ENCODE peak calls at places on chromosome 7, in ten cellular contexts. One of them, this sample, is unnamed.

GRCh38 chr7:25854608-25855497 is 297.1 kb upstream of the NFE2L3 start:
- DNase-seq in activated effector memory CD4-positive, alpha-beta T cell treated with Interleukin-2 at 50 U/mL for 16 hours: no peak
- DNase-seq in Daoy: peak
- DNase-seq in NCI-H1092: peak
- DNase-seq in NCI-H2081: peak
- DNase-seq in tibial artery: peak
- DNase-seq in stimulated activated CD8-positive, alpha-beta memory T cell treated with anti-CD3 and anti-CD28 coated beads, Interleukin-15, amount 100 ng/mL, for 1 hour: no peak
- DNase-seq in CD8-positive, alpha-beta memory T cell: no peak
- DNase-seq in ELR: peak
- DNase-seq in GM13977: peak
- DNase-seq in this sample: peak

GRCh38 chr7:50342616-50343114 is 38.1 kb downstream of the IKZF1 start:
- DNase-seq in CD8-positive, alpha-beta memory T cell: peak
- DNase-seq in ELR: no peak
- DNase-seq in activated effector memory CD4-positive, alpha-beta T cell treated with Interleukin-2 at 50 U/mL for 16 hours: no peak
- DNase-seq in NCI-H1092: no peak
- DNase-seq in NCI-H2081: no peak
- DNase-seq in Daoy: peak
- DNase-seq in GM13977: no peak
- DNase-seq in tibial artery: no peak
- DNase-seq in stimulated activated CD8-positive, alpha-beta memory T cell treated with anti-CD3 and anti-CD28 coated beads, Interleukin-15, amount 100 ng/mL, for 1 hour: no peak
- DNase-seq in this sample: no peak

GRCh38 chr7:131265227-131265626 is 62.4 kb upstream of the MKLN1 start:
- DNase-seq in tibial artery: no peak
- DNase-seq in NCI-H1092: no peak
- DNase-seq in activated effector memory CD4-positive, alpha-beta T cell treated with Interleukin-2 at 50 U/mL for 16 hours: no peak
- DNase-seq in ELR: no peak
- DNase-seq in NCI-H2081: no peak
- DNase-seq in CD8-positive, alpha-beta memory T cell: no peak
- DNase-seq in GM13977: no peak
- DNase-seq in Daoy: no peak
- DNase-seq in stimulated activated CD8-positive, alpha-beta memory T cell treated with anti-CD3 and anti-CD28 coated beads, Interleukin-15, amount 100 ng/mL, for 1 hour: no peak
- DNase-seq in this sample: no peak

GRCh38 chr7:36072620-36073019 is 80.4 kb upstream of the EEPD1 start:
- DNase-seq in NCI-H1092: no peak
- DNase-seq in CD8-positive, alpha-beta memory T cell: no peak
- DNase-seq in activated effector memory CD4-positive, alpha-beta T cell treated with Interleukin-2 at 50 U/mL for 16 hours: no peak
- DNase-seq in Daoy: no peak
- DNase-seq in stimulated activated CD8-positive, alpha-beta memory T cell treated with anti-CD3 and anti-CD28 coated beads, Interleukin-15, amount 100 ng/mL, for 1 hour: no peak
- DNase-seq in tibial artery: no peak
- DNase-seq in ELR: no peak
- DNase-seq in GM13977: no peak
- DNase-seq in NCI-H2081: no peak
- DNase-seq in this sample: no peak

GRCh38 chr7:33757563-33758165 is 147.7 kb upstream of the BMPER start:
- DNase-seq in ELR: peak
- DNase-seq in NCI-H1092: peak
- DNase-seq in Daoy: peak
- DNase-seq in CD8-positive, alpha-beta memory T cell: no peak
- DNase-seq in GM13977: peak
- DNase-seq in tibial artery: no peak
- DNase-seq in stimulated activated CD8-positive, alpha-beta memory T cell treated with anti-CD3 and anti-CD28 coated beads, Interleukin-15, amount 100 ng/mL, for 1 hour: no peak
- DNase-seq in activated effector memory CD4-positive, alpha-beta T cell treated with Interleukin-2 at 50 U/mL for 16 hours: no peak
- DNase-seq in NCI-H2081: peak
- DNase-seq in this sample: peak

GRCh38 chr7:116239434-116239833 is 29.1 kb downstream of the TES start:
- DNase-seq in stimulated activated CD8-positive, alpha-beta memory T cell treated with anti-CD3 and anti-CD28 coated beads, Interleukin-15, amount 100 ng/mL, for 1 hour: no peak
- DNase-seq in ELR: no peak
- DNase-seq in NCI-H2081: no peak
- DNase-seq in CD8-positive, alpha-beta memory T cell: no peak
- DNase-seq in NCI-H1092: no peak
- DNase-seq in tibial artery: no peak
- DNase-seq in Daoy: no peak
- DNase-seq in GM13977: no peak
- DNase-seq in activated effector memory CD4-positive, alpha-beta T cell treated with Interleukin-2 at 50 U/mL for 16 hours: no peak
- DNase-seq in this sample: no peak

GRCh38 chr7:143975617-143976016 is 21.0 kb downstream of the OR2F1 start:
- DNase-seq in GM13977: no peak
- DNase-seq in Daoy: no peak
- DNase-seq in CD8-positive, alpha-beta memory T cell: no peak
- DNase-seq in ELR: peak
- DNase-seq in tibial artery: no peak
- DNase-seq in NCI-H1092: no peak
- DNase-seq in stimulated activated CD8-positive, alpha-beta memory T cell treated with anti-CD3 and anti-CD28 coated beads, Interleukin-15, amount 100 ng/mL, for 1 hour: no peak
- DNase-seq in activated effector memory CD4-positive, alpha-beta T cell treated with Interleukin-2 at 50 U/mL for 16 hours: no peak
- DNase-seq in NCI-H2081: no peak
- DNase-seq in this sample: no peak

GRCh38 chr7:50335795-50336754 is 31.6 kb downstream of the IKZF1 start:
- DNase-seq in stimulated activated CD8-positive, alpha-beta memory T cell treated with anti-CD3 and anti-CD28 coated beads, Interleukin-15, amount 100 ng/mL, for 1 hour: peak
- DNase-seq in NCI-H1092: no peak
- DNase-seq in tibial artery: no peak
- DNase-seq in CD8-positive, alpha-beta memory T cell: peak
- DNase-seq in GM13977: no peak
- DNase-seq in activated effector memory CD4-positive, alpha-beta T cell treated with Interleukin-2 at 50 U/mL for 16 hours: peak
- DNase-seq in ELR: no peak
- DNase-seq in NCI-H2081: no peak
- DNase-seq in Daoy: peak
- DNase-seq in this sample: no peak

GRCh38 chr7:73770002-73770859 is at the start of gene CLDN3:
- DNase-seq in ELR: peak
- DNase-seq in Daoy: peak
- DNase-seq in CD8-positive, alpha-beta memory T cell: no peak
- DNase-seq in NCI-H1092: peak
- DNase-seq in tibial artery: no peak
- DNase-seq in activated effector memory CD4-positive, alpha-beta T cell treated with Interleukin-2 at 50 U/mL for 16 hours: no peak
- DNase-seq in stimulated activated CD8-positive, alpha-beta memory T cell treated with anti-CD3 and anti-CD28 coated beads, Interleukin-15, amount 100 ng/mL, for 1 hour: no peak
- DNase-seq in NCI-H2081: peak
- DNase-seq in GM13977: peak
- DNase-seq in this sample: peak

GRCh38 chr7:128916643-128916915 is 6.1 kb upstream of the KCP start:
- DNase-seq in ELR: no peak
- DNase-seq in stimulated activated CD8-positive, alpha-beta memory T cell treated with anti-CD3 and anti-CD28 coated beads, Interleukin-15, amount 100 ng/mL, for 1 hour: no peak
- DNase-seq in tibial artery: no peak
- DNase-seq in CD8-positive, alpha-beta memory T cell: no peak
- DNase-seq in NCI-H2081: no peak
- DNase-seq in activated effector memory CD4-positive, alpha-beta T cell treated with Interleukin-2 at 50 U/mL for 16 hours: no peak
- DNase-seq in GM13977: no peak
- DNase-seq in NCI-H1092: no peak
- DNase-seq in Daoy: no peak
- DNase-seq in this sample: no peak

GRCh38 chr7:37128644-37129043 is 320.0 kb downstream of the ELMO1 start:
- DNase-seq in tibial artery: no peak
- DNase-seq in NCI-H1092: no peak
- DNase-seq in NCI-H2081: peak
- DNase-seq in ELR: no peak
- DNase-seq in Daoy: no peak
- DNase-seq in activated effector memory CD4-positive, alpha-beta T cell treated with Interleukin-2 at 50 U/mL for 16 hours: no peak
- DNase-seq in GM13977: no peak
- DNase-seq in stimulated activated CD8-positive, alpha-beta memory T cell treated with anti-CD3 and anti-CD28 coated beads, Interleukin-15, amount 100 ng/mL, for 1 hour: no peak
- DNase-seq in CD8-positive, alpha-beta memory T cell: no peak
- DNase-seq in this sample: no peak

GRCh38 chr7:151987748-151988529 is 31.7 kb downstream of the GALNTL5 start:
- DNase-seq in stimulated activated CD8-positive, alpha-beta memory T cell treated with anti-CD3 and anti-CD28 coated beads, Interleukin-15, amount 100 ng/mL, for 1 hour: no peak
- DNase-seq in ELR: peak
- DNase-seq in NCI-H1092: no peak
- DNase-seq in GM13977: no peak
- DNase-seq in tibial artery: no peak
- DNase-seq in activated effector memory CD4-positive, alpha-beta T cell treated with Interleukin-2 at 50 U/mL for 16 hours: no peak
- DNase-seq in CD8-positive, alpha-beta memory T cell: no peak
- DNase-seq in NCI-H2081: no peak
- DNase-seq in Daoy: peak
- DNase-seq in this sample: no peak

GRCh38 chr7:137930616-137931015 is 71.3 kb downstream of the CREB3L2 start:
- DNase-seq in Daoy: peak
- DNase-seq in tibial artery: no peak
- DNase-seq in GM13977: no peak
- DNase-seq in ELR: peak
- DNase-seq in CD8-positive, alpha-beta memory T cell: no peak
- DNase-seq in activated effector memory CD4-positive, alpha-beta T cell treated with Interleukin-2 at 50 U/mL for 16 hours: no peak
- DNase-seq in NCI-H1092: no peak
- DNase-seq in stimulated activated CD8-positive, alpha-beta memory T cell treated with anti-CD3 and anti-CD28 coated beads, Interleukin-15, amount 100 ng/mL, for 1 hour: no peak
- DNase-seq in NCI-H2081: no peak
- DNase-seq in this sample: no peak

GRCh38 chr7:129865093-129865931 is 87.4 kb downstream of the UBE2H start:
- DNase-seq in GM13977: no peak
- DNase-seq in ELR: no peak
- DNase-seq in tibial artery: no peak
- DNase-seq in NCI-H2081: no peak
- DNase-seq in CD8-positive, alpha-beta memory T cell: no peak
- DNase-seq in Daoy: no peak
- DNase-seq in stimulated activated CD8-positive, alpha-beta memory T cell treated with anti-CD3 and anti-CD28 coated beads, Interleukin-15, amount 100 ng/mL, for 1 hour: no peak
- DNase-seq in NCI-H1092: no peak
- DNase-seq in activated effector memory CD4-positive, alpha-beta T cell treated with Interleukin-2 at 50 U/mL for 16 hours: no peak
- DNase-seq in this sample: no peak

GRCh38 chr7:38248069-38248567 is 25.3 kb downstream of the TARP start:
- DNase-seq in GM13977: no peak
- DNase-seq in NCI-H2081: no peak
- DNase-seq in Daoy: no peak
- DNase-seq in CD8-positive, alpha-beta memory T cell: no peak
- DNase-seq in tibial artery: no peak
- DNase-seq in activated effector memory CD4-positive, alpha-beta T cell treated with Interleukin-2 at 50 U/mL for 16 hours: no peak
- DNase-seq in ELR: no peak
- DNase-seq in stimulated activated CD8-positive, alpha-beta memory T cell treated with anti-CD3 and anti-CD28 coated beads, Interleukin-15, amount 100 ng/mL, for 1 hour: no peak
- DNase-seq in NCI-H1092: no peak
- DNase-seq in this sample: no peak

GRCh38 chr7:95476904-95477594 is 8.7 kb upstream of the ASB4 start:
- DNase-seq in stimulated activated CD8-positive, alpha-beta memory T cell treated with anti-CD3 and anti-CD28 coated beads, Interleukin-15, amount 100 ng/mL, for 1 hour: peak
- DNase-seq in activated effector memory CD4-positive, alpha-beta T cell treated with Interleukin-2 at 50 U/mL for 16 hours: peak
- DNase-seq in CD8-positive, alpha-beta memory T cell: peak
- DNase-seq in ELR: peak
- DNase-seq in NCI-H2081: peak
- DNase-seq in tibial artery: peak
- DNase-seq in NCI-H1092: peak
- DNase-seq in GM13977: peak
- DNase-seq in Daoy: peak
- DNase-seq in this sample: peak

GRCh38 chr7:139687206-139687954 is 90.4 kb downstream of the HIPK2 start:
- DNase-seq in stimulated activated CD8-positive, alpha-beta memory T cell treated with anti-CD3 and anti-CD28 coated beads, Interleukin-15, amount 100 ng/mL, for 1 hour: no peak
- DNase-seq in Daoy: no peak
- DNase-seq in NCI-H1092: no peak
- DNase-seq in NCI-H2081: no peak
- DNase-seq in ELR: no peak
- DNase-seq in GM13977: no peak
- DNase-seq in CD8-positive, alpha-beta memory T cell: no peak
- DNase-seq in activated effector memory CD4-positive, alpha-beta T cell treated with Interleukin-2 at 50 U/mL for 16 hours: no peak
- DNase-seq in tibial artery: no peak
- DNase-seq in this sample: no peak

GRCh38 chr7:132292803-132293202 is 283.5 kb downstream of the PLXNA4 start:
- DNase-seq in CD8-positive, alpha-beta memory T cell: no peak
- DNase-seq in stimulated activated CD8-positive, alpha-beta memory T cell treated with anti-CD3 and anti-CD28 coated beads, Interleukin-15, amount 100 ng/mL, for 1 hour: no peak
- DNase-seq in tibial artery: no peak
- DNase-seq in NCI-H2081: no peak
- DNase-seq in NCI-H1092: no peak
- DNase-seq in ELR: peak
- DNase-seq in GM13977: no peak
- DNase-seq in activated effector memory CD4-positive, alpha-beta T cell treated with Interleukin-2 at 50 U/mL for 16 hours: no peak
- DNase-seq in Daoy: peak
- DNase-seq in this sample: no peak

GRCh38 chr7:54678763-54679396 is 80.1 kb downstream of the SEC61G start:
- DNase-seq in NCI-H2081: no peak
- DNase-seq in NCI-H1092: no peak
- DNase-seq in CD8-positive, alpha-beta memory T cell: no peak
- DNase-seq in ELR: peak
- DNase-seq in Daoy: peak
- DNase-seq in tibial artery: no peak
- DNase-seq in GM13977: no peak
- DNase-seq in activated effector memory CD4-positive, alpha-beta T cell treated with Interleukin-2 at 50 U/mL for 16 hours: no peak
- DNase-seq in stimulated activated CD8-positive, alpha-beta memory T cell treated with anti-CD3 and anti-CD28 coated beads, Interleukin-15, amount 100 ng/mL, for 1 hour: no peak
- DNase-seq in this sample: no peak

GRCh38 chr7:42753322-42753721 is 158.5 kb downstream of the C7orf25 start:
- DNase-seq in ELR: no peak
- DNase-seq in stimulated activated CD8-positive, alpha-beta memory T cell treated with anti-CD3 and anti-CD28 coated beads, Interleukin-15, amount 100 ng/mL, for 1 hour: no peak
- DNase-seq in Daoy: no peak
- DNase-seq in NCI-H2081: no peak
- DNase-seq in CD8-positive, alpha-beta memory T cell: no peak
- DNase-seq in activated effector memory CD4-positive, alpha-beta T cell treated with Interleukin-2 at 50 U/mL for 16 hours: no peak
- DNase-seq in GM13977: no peak
- DNase-seq in NCI-H1092: no peak
- DNase-seq in tibial artery: no peak
- DNase-seq in this sample: no peak

GRCh38 chr7:125136755-125137547 is 207.3 kb upstream of the POT1 start:
- DNase-seq in stimulated activated CD8-positive, alpha-beta memory T cell treated with anti-CD3 and anti-CD28 coated beads, Interleukin-15, amount 100 ng/mL, for 1 hour: no peak
- DNase-seq in GM13977: no peak
- DNase-seq in Daoy: no peak
- DNase-seq in activated effector memory CD4-positive, alpha-beta T cell treated with Interleukin-2 at 50 U/mL for 16 hours: no peak
- DNase-seq in tibial artery: no peak
- DNase-seq in ELR: no peak
- DNase-seq in NCI-H2081: no peak
- DNase-seq in CD8-positive, alpha-beta memory T cell: no peak
- DNase-seq in NCI-H1092: no peak
- DNase-seq in this sample: peak

GRCh38 chr7:149853157-149853556 is 15.0 kb downstream of the ZNF862 start:
- DNase-seq in Daoy: no peak
- DNase-seq in NCI-H1092: no peak
- DNase-seq in ELR: no peak
- DNase-seq in activated effector memory CD4-positive, alpha-beta T cell treated with Interleukin-2 at 50 U/mL for 16 hours: no peak
- DNase-seq in GM13977: no peak
- DNase-seq in tibial artery: no peak
- DNase-seq in stimulated activated CD8-positive, alpha-beta memory T cell treated with anti-CD3 and anti-CD28 coated beads, Interleukin-15, amount 100 ng/mL, for 1 hour: no peak
- DNase-seq in NCI-H2081: no peak
- DNase-seq in CD8-positive, alpha-beta memory T cell: no peak
- DNase-seq in this sample: peak

GRCh38 chr7:135970682-135971365 is 6.3 kb downstream of the MTPN start:
- DNase-seq in activated effector memory CD4-positive, alpha-beta T cell treated with Interleukin-2 at 50 U/mL for 16 hours: no peak
- DNase-seq in tibial artery: no peak
- DNase-seq in NCI-H2081: no peak
- DNase-seq in GM13977: no peak
- DNase-seq in stimulated activated CD8-positive, alpha-beta memory T cell treated with anti-CD3 and anti-CD28 coated beads, Interleukin-15, amount 100 ng/mL, for 1 hour: no peak
- DNase-seq in ELR: no peak
- DNase-seq in NCI-H1092: no peak
- DNase-seq in Daoy: no peak
- DNase-seq in CD8-positive, alpha-beta memory T cell: no peak
- DNase-seq in this sample: no peak

GRCh38 chr7:4791738-4792536 is 16.5 kb downstream of the AP5Z1 start:
- DNase-seq in NCI-H1092: no peak
- DNase-seq in NCI-H2081: no peak
- DNase-seq in activated effector memory CD4-positive, alpha-beta T cell treated with Interleukin-2 at 50 U/mL for 16 hours: peak
- DNase-seq in GM13977: peak
- DNase-seq in Daoy: peak
- DNase-seq in tibial artery: peak
- DNase-seq in stimulated activated CD8-positive, alpha-beta memory T cell treated with anti-CD3 and anti-CD28 coated beads, Interleukin-15, amount 100 ng/mL, for 1 hour: peak
- DNase-seq in CD8-positive, alpha-beta memory T cell: peak
- DNase-seq in ELR: peak
- DNase-seq in this sample: peak

GRCh38 chr7:82211333-82211732 is 232.2 kb downstream of the CACNA2D1 start:
- DNase-seq in CD8-positive, alpha-beta memory T cell: no peak
- DNase-seq in tibial artery: no peak
- DNase-seq in GM13977: no peak
- DNase-seq in NCI-H2081: no peak
- DNase-seq in activated effector memory CD4-positive, alpha-beta T cell treated with Interleukin-2 at 50 U/mL for 16 hours: no peak
- DNase-seq in stimulated activated CD8-positive, alpha-beta memory T cell treated with anti-CD3 and anti-CD28 coated beads, Interleukin-15, amount 100 ng/mL, for 1 hour: no peak
- DNase-seq in Daoy: no peak
- DNase-seq in ELR: no peak
- DNase-seq in NCI-H1092: no peak
- DNase-seq in this sample: no peak

This sample was measured in HAP-1.